ENCODE peak calls at places on chromosomes 13 and 19, in five cellular contexts. T is GM12892, S is HCT116, Z is Panc1, D is GM12891. A is an unnamed sample.
A peak's percentile ranks its signal among the peaks of the same experiment; 100 is the strongest.

GRCh38 chr19:30226464-30227070 is 145.6 kb upstream of the ZNF536 start:
- DNase-seq in Z (no peak), D (no peak), T (no peak), S (no peak), A (peak; percentile 25)

GRCh38 chr13:33154911-33155310 is 130.6 kb downstream of the STARD13 start:
- DNase-seq in Z (no peak), D (no peak), T (no peak), S (no peak), A (no peak)

GRCh38 chr19:29089315-29089855 is 123.6 kb downstream of the UQCRFS1 start:
- DNase-seq in S (no peak), T (no peak), Z (no peak), D (no peak), A (no peak)

GRCh38 chr19:17328517-17329060 is 6.1 kb downstream of the ANO8 start:
- DNase-seq in S (no peak), Z (no peak), D (no peak), T (no peak), A (no peak)

GRCh38 chr13:29855784-29856183 is 5.4 kb upstream of the UBL3 start:
- DNase-seq in Z (no peak), D (no peak), T (no peak), S (no peak), A (no peak)

GRCh38 chr13:49356224-49356623 is 87.6 kb downstream of the CAB39L start:
- DNase-seq in Z (no peak), D (no peak), T (no peak), S (no peak), A (no peak)

GRCh38 chr13:39263033-39263432 is 224.8 kb downstream of the NHLRC3 start:
- DNase-seq in Z (no peak), D (peak; percentile 17), S (peak; percentile 24), T (peak; percentile 8), A (peak; percentile 9)

GRCh38 chr13:66780814-66781213 is 449.3 kb downstream of the PCDH9 start:
- DNase-seq in S (no peak), D (no peak), Z (no peak), T (no peak), A (no peak)

GRCh38 chr19:9323557-9323918 is 441 bp upstream of the ZNF559 start:
- DNase-seq in S (peak; percentile 6), T (no peak), D (peak; percentile 30), Z (peak; percentile 57), A (peak; percentile 59)

GRCh38 chr13:84455143-84455905 is 573.0 kb upstream of the SLITRK1 start:
- DNase-seq in D (no peak), T (no peak), Z (no peak), S (no peak), A (no peak)

GRCh38 chr13:98998831-98999634 is 21.2 kb upstream of the DOCK9 start:
- DNase-seq in D (no peak), T (no peak), S (no peak), Z (no peak), A (no peak)

GRCh38 chr19:35142531-35143230 is 374 bp upstream of the FXYD7 start:
- DNase-seq in Z (no peak), T (peak; percentile 61), S (no peak), D (peak; percentile 75), A (peak; percentile 67)

GRCh38 chr13:26497991-26498423 is 59.5 kb upstream of the WASF3 start:
- DNase-seq in D (no peak), Z (no peak), S (no peak), T (no peak), A (no peak)

GRCh38 chr19:29764322-29764721 is 47.5 kb upstream of the CCNE1 start:
- DNase-seq in D (no peak), T (no peak), S (no peak), Z (no peak), A (no peak)

GRCh38 chr19:2138061-2138728 is 13.2 kb downstream of the AP3D1 start:
- DNase-seq in D (no peak), S (no peak), T (no peak), Z (no peak), A (no peak)

GRCh38 chr19:1173160-1173844 is 766 bp downstream of the SBNO2 start:
- DNase-seq in Z (no peak), T (peak; percentile 50), S (no peak), D (no peak), A (no peak)

GRCh38 chr13:43786766-43787517 is at the start of gene ENOX1:
- DNase-seq in D (peak; percentile 53), S (peak; percentile 34), Z (no peak), T (peak; percentile 41), A (peak; percentile 38)

GRCh38 chr13:109781384-109782065 is 4.9 kb downstream of the IRS2 start:
- DNase-seq in D (no peak), Z (no peak), S (no peak), T (no peak), A (no peak)

GRCh38 chr19:37506387-37507166 is at the start of gene ZNF793:
- DNase-seq in T (peak; percentile 29), S (no peak), D (no peak), Z (peak; percentile 82), A (peak; percentile 81)

GRCh38 chr19:18440421-18440877 is 2.5 kb upstream of the ISYNA1 start:
- DNase-seq in Z (no peak), T (no peak), D (peak; percentile 50), S (no peak), A (no peak)

GRCh38 chr19:31598730-31599238 is 249.5 kb upstream of the TSHZ3 start:
- DNase-seq in S (no peak), D (no peak), T (no peak), Z (no peak), A (no peak)

GRCh38 chr19:4061178-4061682 is 5.5 kb downstream of the ZBTB7A start:
- DNase-seq in S (no peak), T (no peak), Z (no peak), D (no peak), A (peak; percentile 95)

GRCh38 chr19:58218899-58219298 is 9.8 kb upstream of the ZNF544 start:
- DNase-seq in S (peak; percentile 40), D (no peak), Z (no peak), T (no peak), A (no peak)

GRCh38 chr13:90891329-90891728 is 456.2 kb upstream of the MIR17HG start:
- DNase-seq in T (no peak), Z (no peak), D (no peak), S (no peak), A (no peak)

GRCh38 chr13:28817204-28817603 is 2.9 kb upstream of the MTUS2 start:
- DNase-seq in Z (no peak), T (no peak), S (no peak), D (no peak), A (no peak)

GRCh38 chr13:26540319-26540718 is 17.2 kb upstream of the WASF3 start:
- DNase-seq in T (no peak), D (no peak), S (no peak), Z (no peak), A (no peak)

GRCh38 chr19:32611161-32611560 is 30.2 kb downstream of the PDCD5 start:
- DNase-seq in T (no peak), D (no peak), Z (no peak), S (no peak), A (no peak)

GRCh38 chr19:18278521-18279265 is 2.7 kb downstream of the JUND start:
- DNase-seq in S (no peak), T (no peak), Z (no peak), D (no peak), A (peak; percentile 55)

GRCh38 chr19:1143828-1144399 is 30.2 kb downstream of the SBNO2 start:
- DNase-seq in S (no peak), T (no peak), Z (no peak), D (no peak), A (no peak)

GRCh38 chr13:27300941-27301586 is 30.4 kb downstream of the RASL11A start:
- DNase-seq in D (no peak), T (no peak), Z (no peak), S (no peak), A (no peak)

GRCh38 chr13:105587786-105588185 is 947.7 kb downstream of the EFNB2 start:
- DNase-seq in Z (no peak), T (no peak), S (peak; percentile 66), D (no peak), A (no peak)

GRCh38 chr13:99393791-99394735 is 86.9 kb upstream of the GPR183 start:
- DNase-seq in D (no peak), T (no peak), Z (no peak), S (no peak), A (no peak)

GRCh38 chr19:18675779-18676178 is 7.7 kb upstream of the CRTC1 start:
- DNase-seq in Z (no peak), S (peak; percentile 10), T (no peak), D (no peak), A (no peak)

GRCh38 chr13:97855570-97855970 is 97.9 kb upstream of the IPO5 start:
- DNase-seq in S (peak; percentile 58), Z (peak; percentile 18), T (no peak), D (no peak), A (peak; percentile 10)
- TF ChIP-seq POLR2AphosphoS5 in S (no peak), Z (no peak), T (no peak), D (no peak), A (no peak)

GRCh38 chr19:41371541-41371940 is 4.8 kb upstream of the TMEM91 start:
- DNase-seq in T (no peak), Z (no peak), S (no peak), D (no peak), A (no peak)
- TF ChIP-seq POLR2AphosphoS5 in T (no peak), Z (no peak), S (no peak), D (no peak), A (no peak)

DNA sequence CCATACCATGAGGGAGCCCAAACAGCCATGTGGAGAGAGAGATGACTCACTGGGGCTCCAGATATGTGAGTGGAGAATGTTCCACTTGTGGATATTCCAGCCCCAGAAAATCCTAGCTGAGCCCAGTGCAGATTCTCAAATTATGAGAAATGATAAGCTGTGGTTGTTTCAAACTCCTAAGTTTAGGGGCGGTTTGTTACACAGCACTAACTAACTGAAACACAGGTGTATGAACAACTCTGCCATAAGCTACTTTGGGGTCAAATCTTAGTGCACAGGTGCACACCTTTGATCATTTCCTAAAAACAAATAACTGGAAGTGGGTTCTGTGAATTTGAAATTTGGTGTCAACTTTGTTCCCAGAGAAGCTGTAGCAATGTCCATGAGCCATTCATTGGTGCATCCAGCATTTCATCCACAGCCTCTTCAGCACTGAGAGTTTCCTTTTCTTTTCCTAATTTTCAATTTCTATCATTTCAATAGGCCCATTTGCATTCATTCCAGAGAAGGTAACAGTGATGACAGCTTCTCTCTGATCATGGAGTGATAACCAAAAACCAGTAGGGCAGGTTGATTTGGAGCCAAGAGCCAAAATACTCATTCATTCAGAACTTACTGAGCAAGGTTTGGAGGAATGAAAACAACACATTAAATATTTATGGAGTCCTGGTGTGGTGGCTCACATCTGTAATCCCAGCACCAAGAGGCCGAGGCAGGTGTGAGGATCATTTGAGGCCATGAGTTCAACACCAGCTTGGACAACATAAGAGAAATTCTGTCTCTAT is 8.8 kb upstream of the CLPP start:
- DNase-seq in D (no peak), Z (no peak), T (no peak), S (no peak), A (no peak)
- TF ChIP-seq POLR2AphosphoS5 in D (no peak), Z (no peak), T (no peak), S (no peak), A (no peak)

GRCh38 chr13:42109957-42110356 is 61.5 kb downstream of the DGKH start:
- DNase-seq in T (no peak), Z (no peak), D (no peak), S (no peak), A (no peak)

GRCh38 chr13:42112864-42113263 is 64.4 kb downstream of the DGKH start:
- DNase-seq in Z (no peak), T (no peak), S (no peak), D (no peak), A (no peak)

GRCh38 chr13:42108217-42108616 is 59.8 kb downstream of the DGKH start:
- DNase-seq in T (no peak), Z (no peak), S (no peak), D (no peak), A (no peak)

GRCh38 chr13:42113478-42113877 is 65.0 kb downstream of the DGKH start:
- DNase-seq in S (no peak), D (no peak), Z (no peak), T (no peak), A (no peak)

GRCh38 chr13:42110410-42111155 is 62.1 kb downstream of the DGKH start:
- DNase-seq in S (peak; percentile 43), D (peak; percentile 13), Z (peak; percentile 38), T (peak; percentile 12), A (no peak)
- TF ChIP-seq POLR2AphosphoS5 in S (no peak), D (no peak), Z (no peak), T (no peak), A (no peak)

A was measured in transverse colon.